ENCODE peak calls at places on chromosomes 13 and 19, in five cellular contexts. One of them, this sample, is unnamed.

GRCh38 chr13:87274209-87274819 is 396.9 kb upstream of the SLITRK5 start:
- DNase-seq in bronchial epithelial cell: peak
- DNase-seq in breast epithelium: no peak
- DNase-seq in GM12878: no peak
- DNase-seq in astrocyte of the cerebellum: peak
- DNase-seq in this sample: peak

GRCh38 chr19:4589579-4590410 is 30.3 kb upstream of the SEMA6B start:
- DNase-seq in bronchial epithelial cell: no peak
- DNase-seq in breast epithelium: no peak
- DNase-seq in GM12878: no peak
- DNase-seq in astrocyte of the cerebellum: no peak
- DNase-seq in this sample: no peak

GRCh38 chr13:92842145-92842544 is 384.5 kb upstream of the GPC6 start:
- DNase-seq in bronchial epithelial cell: peak
- DNase-seq in breast epithelium: no peak
- DNase-seq in GM12878: no peak
- DNase-seq in astrocyte of the cerebellum: peak
- DNase-seq in this sample: no peak

GRCh38 chr19:47471733-47472457 is at the start of gene SLC8A2:
- DNase-seq in bronchial epithelial cell: peak
- DNase-seq in breast epithelium: peak
- DNase-seq in GM12878: no peak
- DNase-seq in astrocyte of the cerebellum: peak
- DNase-seq in this sample: peak

GRCh38 chr19:14363203-14364097 is 17.8 kb upstream of the ADGRE5 start:
- DNase-seq in bronchial epithelial cell: no peak
- DNase-seq in breast epithelium: no peak
- DNase-seq in GM12878: no peak
- DNase-seq in astrocyte of the cerebellum: no peak
- DNase-seq in this sample: peak

GRCh38 chr19:35805518-35806102 is 7.0 kb downstream of the PRODH2 start:
- DNase-seq in bronchial epithelial cell: no peak
- DNase-seq in breast epithelium: no peak
- DNase-seq in GM12878: no peak
- DNase-seq in astrocyte of the cerebellum: no peak
- DNase-seq in this sample: no peak

GRCh38 chr13:73000027-73000674 is 58.7 kb upstream of the KLF5 start:
- DNase-seq in bronchial epithelial cell: peak
- DNase-seq in breast epithelium: no peak
- DNase-seq in GM12878: peak
- DNase-seq in astrocyte of the cerebellum: no peak
- DNase-seq in this sample: peak

GRCh38 chr13:95676100-95676774 is 702 bp upstream of the DNAJC3 start:
- DNase-seq in bronchial epithelial cell: peak
- DNase-seq in breast epithelium: no peak
- DNase-seq in GM12878: no peak
- DNase-seq in astrocyte of the cerebellum: no peak
- DNase-seq in this sample: peak

GRCh38 chr19:16062789-16063188 is 13.5 kb upstream of the TPM4 start:
- DNase-seq in bronchial epithelial cell: no peak
- DNase-seq in breast epithelium: no peak
- DNase-seq in GM12878: no peak
- DNase-seq in astrocyte of the cerebellum: no peak
- DNase-seq in this sample: peak

GRCh38 chr13:67229438-67230242 is 496 bp downstream of the PCDH9 start:
- DNase-seq in bronchial epithelial cell: peak
- DNase-seq in breast epithelium: no peak
- DNase-seq in GM12878: no peak
- DNase-seq in astrocyte of the cerebellum: peak
- DNase-seq in this sample: no peak

GRCh38 chr13:29110003-29110402 is 289.9 kb downstream of the MTUS2 start:
- DNase-seq in bronchial epithelial cell: no peak
- DNase-seq in breast epithelium: no peak
- DNase-seq in GM12878: no peak
- DNase-seq in astrocyte of the cerebellum: no peak
- DNase-seq in this sample: peak

GRCh38 chr19:13981467-13981866 is 24.7 kb downstream of the RFX1 start:
- DNase-seq in bronchial epithelial cell: no peak
- DNase-seq in breast epithelium: no peak
- DNase-seq in GM12878: no peak
- DNase-seq in astrocyte of the cerebellum: no peak
- DNase-seq in this sample: no peak

DNA sequence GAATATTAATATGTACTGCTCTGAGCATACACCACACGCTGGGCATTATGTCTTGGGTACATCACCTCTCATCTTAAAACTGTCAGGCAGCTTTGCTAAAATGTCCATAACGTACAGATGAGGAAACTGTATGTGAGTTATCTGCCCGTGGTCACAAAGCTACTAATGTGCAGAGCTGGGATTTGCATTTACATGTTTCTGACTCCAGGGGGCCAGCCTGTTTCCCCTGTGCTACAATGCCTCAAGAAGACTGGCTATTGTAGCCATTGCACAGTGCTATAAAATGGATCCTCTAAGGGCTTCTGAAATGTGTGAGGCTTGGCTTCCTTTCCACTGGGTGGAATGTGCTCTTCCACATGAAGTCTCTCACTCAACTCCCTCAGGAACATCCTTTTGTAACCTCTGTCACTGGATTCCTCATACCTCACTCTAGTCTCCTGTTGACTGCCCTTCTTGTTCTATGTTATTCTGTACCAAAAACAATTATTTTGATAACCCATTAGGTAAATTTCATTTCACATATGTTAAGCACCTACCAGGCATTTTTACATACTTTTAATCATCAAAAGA is 95.6 kb upstream of the HTR2A start:
- DNase-seq in bronchial epithelial cell: peak
- DNase-seq in breast epithelium: no peak
- DNase-seq in GM12878: no peak
- DNase-seq in astrocyte of the cerebellum: no peak
- DNase-seq in this sample: peak
- TF ChIP-seq CTCF in bronchial epithelial cell: peak
- TF ChIP-seq CTCF in breast epithelium: no peak
- TF ChIP-seq CTCF in GM12878: peak
- TF ChIP-seq CTCF in astrocyte of the cerebellum: peak
- TF ChIP-seq CTCF in this sample: peak

GRCh38 chr19:31416548-31416947 is 67.3 kb upstream of the TSHZ3 start:
- DNase-seq in bronchial epithelial cell: no peak
- DNase-seq in breast epithelium: no peak
- DNase-seq in GM12878: no peak
- DNase-seq in astrocyte of the cerebellum: no peak
- DNase-seq in this sample: no peak
- TF ChIP-seq CTCF in bronchial epithelial cell: no peak
- TF ChIP-seq CTCF in breast epithelium: no peak
- TF ChIP-seq CTCF in GM12878: no peak
- TF ChIP-seq CTCF in astrocyte of the cerebellum: no peak
- TF ChIP-seq CTCF in this sample: no peak

GRCh38 chr13:102726430-102726829 is 31.6 kb upstream of the METTL21C start:
- DNase-seq in bronchial epithelial cell: peak
- DNase-seq in breast epithelium: no peak
- DNase-seq in GM12878: no peak
- DNase-seq in astrocyte of the cerebellum: no peak
- DNase-seq in this sample: peak
- TF ChIP-seq CTCF in bronchial epithelial cell: peak
- TF ChIP-seq CTCF in breast epithelium: no peak
- TF ChIP-seq CTCF in GM12878: no peak
- TF ChIP-seq CTCF in astrocyte of the cerebellum: no peak
- TF ChIP-seq CTCF in this sample: peak

DNA sequence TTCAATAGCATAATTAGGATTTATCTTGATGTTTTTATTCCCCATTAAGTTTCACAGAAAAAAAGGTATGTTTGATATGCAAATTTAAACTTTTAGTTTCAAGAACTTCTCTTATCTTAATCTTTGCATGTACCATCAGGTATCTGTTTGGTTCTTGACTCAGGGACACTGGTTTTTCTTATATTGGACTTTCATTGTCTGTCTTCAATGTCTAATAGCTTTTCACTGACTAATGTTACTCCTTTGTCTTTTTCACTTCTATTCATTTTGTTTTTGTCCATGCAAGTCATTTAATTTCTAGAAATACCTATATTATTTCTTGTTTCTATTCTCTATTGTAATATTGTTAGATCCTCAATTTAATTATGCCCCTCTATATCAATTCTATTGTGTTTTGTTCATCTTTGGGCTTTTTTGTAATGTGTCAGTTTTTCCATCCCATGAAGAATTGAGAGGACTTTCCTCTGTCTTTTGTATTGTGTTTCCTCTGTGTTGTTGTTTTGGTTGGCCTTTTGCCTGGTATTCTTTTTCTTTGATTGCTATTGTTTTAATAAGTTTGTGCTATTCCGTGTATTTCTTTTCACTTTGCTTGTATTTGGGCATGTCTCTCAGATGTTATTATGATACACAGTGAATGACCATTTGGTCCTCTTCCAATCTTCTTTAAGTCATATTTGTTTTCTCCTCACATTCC is 58.3 kb upstream of the ANKRD10 start:
- DNase-seq in bronchial epithelial cell: no peak
- DNase-seq in breast epithelium: no peak
- DNase-seq in GM12878: no peak
- DNase-seq in astrocyte of the cerebellum: no peak
- DNase-seq in this sample: no peak
- TF ChIP-seq CTCF in bronchial epithelial cell: no peak
- TF ChIP-seq CTCF in breast epithelium: no peak
- TF ChIP-seq CTCF in GM12878: no peak
- TF ChIP-seq CTCF in astrocyte of the cerebellum: no peak
- TF ChIP-seq CTCF in this sample: no peak

GRCh38 chr13:33871207-33872004 is 53.5 kb downstream of the RFC3 start:
- DNase-seq in bronchial epithelial cell: no peak
- DNase-seq in breast epithelium: no peak
- DNase-seq in GM12878: no peak
- DNase-seq in astrocyte of the cerebellum: no peak
- DNase-seq in this sample: no peak

GRCh38 chr13:33875658-33876401 is 57.9 kb downstream of the RFC3 start:
- DNase-seq in bronchial epithelial cell: no peak
- DNase-seq in breast epithelium: no peak
- DNase-seq in GM12878: no peak
- DNase-seq in astrocyte of the cerebellum: no peak
- DNase-seq in this sample: no peak

GRCh38 chr13:33874871-33875270 is 56.9 kb downstream of the RFC3 start:
- DNase-seq in bronchial epithelial cell: no peak
- DNase-seq in breast epithelium: no peak
- DNase-seq in GM12878: no peak
- DNase-seq in astrocyte of the cerebellum: no peak
- DNase-seq in this sample: no peak

GRCh38 chr13:33872005-33872351 is 54.0 kb downstream of the RFC3 start:
- DNase-seq in bronchial epithelial cell: no peak
- DNase-seq in breast epithelium: no peak
- DNase-seq in GM12878: no peak
- DNase-seq in astrocyte of the cerebellum: no peak
- DNase-seq in this sample: no peak

GRCh38 chr13:33873251-33873908 is 55.4 kb downstream of the RFC3 start:
- DNase-seq in bronchial epithelial cell: no peak
- DNase-seq in breast epithelium: no peak
- DNase-seq in GM12878: no peak
- DNase-seq in astrocyte of the cerebellum: no peak
- DNase-seq in this sample: no peak
- TF ChIP-seq CTCF in bronchial epithelial cell: no peak
- TF ChIP-seq CTCF in breast epithelium: no peak
- TF ChIP-seq CTCF in GM12878: no peak
- TF ChIP-seq CTCF in astrocyte of the cerebellum: no peak
- TF ChIP-seq CTCF in this sample: no peak

GRCh38 chr13:109272595-109273325 is 513.6 kb downstream of the IRS2 start:
- DNase-seq in bronchial epithelial cell: no peak
- DNase-seq in breast epithelium: no peak
- DNase-seq in GM12878: no peak
- DNase-seq in astrocyte of the cerebellum: no peak
- DNase-seq in this sample: no peak
- TF ChIP-seq CTCF in bronchial epithelial cell: no peak
- TF ChIP-seq CTCF in breast epithelium: no peak
- TF ChIP-seq CTCF in GM12878: no peak
- TF ChIP-seq CTCF in astrocyte of the cerebellum: no peak
- TF ChIP-seq CTCF in this sample: no peak

DNA sequence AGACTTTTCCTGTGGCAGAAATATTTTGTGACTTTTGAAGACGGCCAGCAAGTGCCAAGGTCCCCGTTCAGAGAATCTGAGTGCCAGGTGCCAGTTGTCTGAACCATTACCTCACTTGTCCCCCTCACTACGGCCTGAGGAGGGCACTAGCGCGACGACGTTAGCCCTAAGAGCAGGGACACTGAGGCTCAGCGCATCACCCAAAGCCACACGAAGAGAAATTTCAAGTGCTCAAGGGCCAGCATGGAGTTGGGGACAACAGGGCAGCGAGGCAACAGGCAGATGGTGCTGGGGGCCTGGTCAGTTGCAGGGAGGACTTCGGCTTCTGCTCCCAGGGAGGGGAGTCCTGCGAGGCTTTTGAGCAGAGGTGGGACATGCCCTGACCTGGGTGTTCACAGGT is 9.5 kb upstream of the TYK2 start:
- DNase-seq in bronchial epithelial cell: no peak
- DNase-seq in breast epithelium: no peak
- DNase-seq in GM12878: no peak
- DNase-seq in astrocyte of the cerebellum: no peak
- DNase-seq in this sample: peak
- TF ChIP-seq CTCF in bronchial epithelial cell: peak
- TF ChIP-seq CTCF in breast epithelium: no peak
- TF ChIP-seq CTCF in GM12878: peak
- TF ChIP-seq CTCF in astrocyte of the cerebellum: peak
- TF ChIP-seq CTCF in this sample: peak

GRCh38 chr19:5697022-5697889 is 7.2 kb downstream of the RPL36 start:
- DNase-seq in bronchial epithelial cell: no peak
- DNase-seq in breast epithelium: no peak
- DNase-seq in GM12878: no peak
- DNase-seq in astrocyte of the cerebellum: no peak
- DNase-seq in this sample: no peak

GRCh38 chr19:5695649-5696195 is 5.6 kb downstream of the RPL36 start:
- DNase-seq in bronchial epithelial cell: no peak
- DNase-seq in breast epithelium: no peak
- DNase-seq in GM12878: no peak
- DNase-seq in astrocyte of the cerebellum: no peak
- DNase-seq in this sample: no peak

GRCh38 chr19:5697890-5698634 is 8.0 kb downstream of the RPL36 start:
- DNase-seq in bronchial epithelial cell: no peak
- DNase-seq in breast epithelium: no peak
- DNase-seq in GM12878: no peak
- DNase-seq in astrocyte of the cerebellum: no peak
- DNase-seq in this sample: no peak

GRCh38 chr19:5694952-5695648 is 5.0 kb downstream of the RPL36 start:
- DNase-seq in bronchial epithelial cell: no peak
- DNase-seq in breast epithelium: no peak
- DNase-seq in GM12878: no peak
- DNase-seq in astrocyte of the cerebellum: no peak
- DNase-seq in this sample: no peak

GRCh38 chr19:5696196-5697021 is 6.3 kb downstream of the RPL36 start:
- DNase-seq in bronchial epithelial cell: no peak
- DNase-seq in breast epithelium: no peak
- DNase-seq in GM12878: no peak
- DNase-seq in astrocyte of the cerebellum: no peak
- DNase-seq in this sample: no peak
- TF ChIP-seq CTCF in bronchial epithelial cell: no peak
- TF ChIP-seq CTCF in breast epithelium: no peak
- TF ChIP-seq CTCF in GM12878: no peak
- TF ChIP-seq CTCF in astrocyte of the cerebellum: no peak
- TF ChIP-seq CTCF in this sample: no peak

GRCh38 chr13:102231486-102231885 is 170.4 kb downstream of the FGF14 start:
- DNase-seq in bronchial epithelial cell: no peak
- DNase-seq in breast epithelium: no peak
- DNase-seq in GM12878: no peak
- DNase-seq in astrocyte of the cerebellum: no peak
- DNase-seq in this sample: no peak
- TF ChIP-seq CTCF in bronchial epithelial cell: no peak
- TF ChIP-seq CTCF in breast epithelium: no peak
- TF ChIP-seq CTCF in GM12878: no peak
- TF ChIP-seq CTCF in astrocyte of the cerebellum: no peak
- TF ChIP-seq CTCF in this sample: no peak